ENCODE peak calls at places on chromosomes 5 and 9, in nine cellular contexts. V is HCT116, L is SK-N-SH, X is hepatocyte, H is neural progenitor cell, P is GM23248, Q is OCI-LY7, Z is PC-3, E is MM.1S. Y is an unnamed sample.

GRCh38 chr9:14455243-14455642 is 141.3 kb upstream of the NFIB start:
- DNase-seq in V (no peak), P (no peak), L (no peak), H (no peak), Z (no peak), X (no peak), Q (no peak), E (no peak), Y (no peak)

GRCh38 chr9:113548221-113549041 is 84.9 kb downstream of the RGS3 start:
- DNase-seq in Z (no peak), E (peak; percentile 74), V (no peak), L (no peak), Q (peak; percentile 22), X (peak; percentile 84), P (peak; percentile 55), H (peak; percentile 20), Y (peak; percentile 18)

GRCh38 chr5:56816546-56817081 is 1.3 kb downstream of the MAP3K1 start:
- DNase-seq in Z (peak; percentile 53), L (peak; percentile 63), V (no peak), H (peak; percentile 75), Q (peak; percentile 88), X (peak; percentile 66), P (peak; percentile 75), E (peak; percentile 67), Y (peak; percentile 89)

GRCh38 chr9:109771796-109772525 is 8.0 kb upstream of the PALM2AKAP2 start:
- DNase-seq in H (no peak), X (peak; percentile 37), E (no peak), L (no peak), P (peak; percentile 45), Q (no peak), Z (no peak), V (no peak), Y (no peak)

GRCh38 chr9:133777111-133777791 is 39.1 kb upstream of the SARDH start:
- DNase-seq in X (no peak), P (no peak), E (no peak), V (no peak), Q (no peak), H (no peak), L (no peak), Z (no peak), Y (no peak)

GRCh38 chr9:90142580-90142979 is 500.0 kb downstream of the DIRAS2 start:
- DNase-seq in L (peak; percentile 24), Q (peak; percentile 59), H (peak; percentile 74), X (peak; percentile 82), V (peak; percentile 21), P (peak; percentile 59), E (peak; percentile 67), Z (peak; percentile 52), Y (peak; percentile 88)

GRCh38 chr9:78620764-78621163 is 323.8 kb downstream of the PSAT1 start:
- DNase-seq in Q (no peak), L (no peak), X (no peak), P (peak; percentile 94), H (no peak), Z (peak; percentile 83), E (no peak), V (no peak), Y (no peak)

GRCh38 chr5:15634771-15635347 is 134.9 kb downstream of the FBXL7 start:
- DNase-seq in Z (no peak), E (no peak), X (no peak), P (peak; percentile 6), H (no peak), Q (no peak), V (no peak), L (no peak), Y (no peak)

GRCh38 chr9:131204285-131204684 is 72.0 kb downstream of the FAM78A start:
- DNase-seq in H (no peak), V (no peak), E (no peak), Z (no peak), P (no peak), Q (no peak), X (no peak), L (no peak), Y (peak; percentile 72)

GRCh38 chr9:131203438-131204219 is 72.7 kb downstream of the FAM78A start:
- DNase-seq in X (no peak), H (peak; percentile 45), Q (peak; percentile 34), E (no peak), Z (no peak), V (no peak), L (no peak), P (no peak), Y (peak; percentile 72)

GRCh38 chr9:131201856-131202255 is 74.5 kb downstream of the FAM78A start:
- DNase-seq in X (no peak), L (no peak), H (no peak), Q (no peak), V (no peak), E (no peak), Z (no peak), P (no peak), Y (no peak)

GRCh38 chr9:131206495-131206894 is 69.8 kb downstream of the FAM78A start:
- DNase-seq in Z (no peak), E (no peak), Q (no peak), X (no peak), V (no peak), L (no peak), P (no peak), H (no peak), Y (no peak)
- TF ChIP-seq EZH2phosphoT487 in Z (no peak), E (no peak), Q (no peak), X (no peak), V (no peak), L (no peak), P (no peak), H (no peak), Y (no peak)

GRCh38 chr5:149372041-149372805 is 6.9 kb downstream of the IL17B start:
- DNase-seq in X (no peak), H (no peak), E (no peak), L (no peak), P (no peak), Z (no peak), Q (no peak), V (no peak), Y (no peak)

GRCh38 chr5:149370878-149371277 is 8.2 kb downstream of the IL17B start:
- DNase-seq in V (no peak), Q (no peak), Z (peak; percentile 34), P (peak; percentile 14), L (no peak), H (no peak), E (no peak), X (no peak), Y (no peak)

GRCh38 chr5:149374303-149374702 is 4.8 kb downstream of the IL17B start:
- DNase-seq in E (no peak), H (no peak), X (no peak), L (peak; percentile 6), Z (no peak), P (no peak), V (no peak), Q (no peak), Y (no peak)

GRCh38 chr5:149372932-149373331 is 6.2 kb downstream of the IL17B start:
- DNase-seq in L (no peak), E (no peak), H (no peak), V (no peak), Q (no peak), Z (no peak), P (no peak), X (no peak), Y (no peak)

GRCh38 chr5:149371296-149371962 is 7.7 kb downstream of the IL17B start:
- DNase-seq in L (peak; percentile 83), Z (peak; percentile 83), H (peak; percentile 83), X (peak; percentile 81), P (peak; percentile 73), V (peak; percentile 15), Q (peak; percentile 77), E (peak; percentile 73), Y (peak; percentile 91)
- TF ChIP-seq EZH2phosphoT487 in L (no peak), Z (no peak), H (no peak), X (no peak), P (no peak), V (no peak), Q (no peak), E (no peak), Y (no peak)

GRCh38 chr9:136711751-136712689 is at the start of gene DIPK1B:
- DNase-seq in L (peak; percentile 100), H (peak; percentile 90), P (peak; percentile 32), Q (peak; percentile 62), V (no peak), Z (no peak), X (peak; percentile 75), E (no peak), Y (peak; percentile 79)

GRCh38 chr9:136714876-136715239 is 2.5 kb downstream of the DIPK1B start:
- DNase-seq in Z (no peak), Q (no peak), H (no peak), L (no peak), X (no peak), E (no peak), P (no peak), V (no peak), Y (no peak)

GRCh38 chr9:136713555-136713949 is 1.2 kb downstream of the DIPK1B start:
- DNase-seq in Q (no peak), L (peak; percentile 80), P (no peak), V (no peak), H (no peak), E (no peak), Z (no peak), X (no peak), Y (no peak)

GRCh38 chr9:136714096-136714875 is 1.9 kb downstream of the DIPK1B start:
- DNase-seq in X (no peak), Z (no peak), H (no peak), L (no peak), V (no peak), Q (no peak), P (no peak), E (no peak), Y (no peak)

DNA sequence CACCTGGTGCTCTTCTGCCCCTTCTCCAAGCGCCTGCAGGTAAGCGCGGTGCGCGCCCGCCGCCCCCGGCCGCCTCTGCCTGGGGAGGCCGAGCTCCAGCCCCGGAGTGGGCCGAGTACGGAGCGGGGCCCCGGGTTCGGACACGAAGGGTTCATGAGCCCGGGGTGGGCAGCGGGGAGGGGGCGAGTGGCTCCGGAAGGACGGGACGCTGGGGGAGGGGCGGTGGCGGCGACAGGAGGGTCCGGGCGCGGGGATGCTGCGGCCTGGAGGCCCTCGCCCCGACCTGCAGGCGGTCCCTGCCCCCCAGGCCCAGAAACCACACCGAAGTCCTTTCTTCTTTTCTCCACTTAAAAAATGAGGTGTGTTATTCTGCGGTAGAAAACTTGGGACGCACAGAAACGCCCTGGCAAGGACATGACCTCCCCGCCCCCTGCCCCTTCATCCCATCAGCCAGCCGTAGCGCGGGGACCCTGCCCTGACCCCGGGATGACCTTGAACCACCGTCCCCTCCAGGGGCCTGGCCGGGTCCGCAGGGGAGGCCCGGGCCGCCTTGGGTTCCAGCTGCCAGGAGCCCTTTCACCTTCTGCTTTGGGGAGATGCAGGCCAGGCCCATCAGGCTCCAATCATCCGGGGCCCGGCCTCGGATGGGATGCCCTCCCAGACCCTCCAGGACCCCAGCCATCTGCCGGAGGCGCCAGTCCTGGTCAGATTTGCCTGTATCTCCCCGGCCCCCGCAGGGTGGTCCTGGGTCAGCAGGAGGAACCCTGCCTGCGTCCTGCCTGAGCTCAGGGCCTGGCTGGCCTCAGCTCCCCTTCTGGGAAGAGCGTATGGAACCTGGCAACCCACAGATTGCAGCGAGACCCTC is 550 bp downstream of the DIPK1B start:
- DNase-seq in X (peak; percentile 10), E (no peak), Z (no peak), L (peak; percentile 77), H (peak; percentile 59), P (no peak), Q (no peak), V (no peak), Y (no peak)
- TF ChIP-seq EZH2phosphoT487 in X (no peak), E (no peak), Z (no peak), L (no peak), H (no peak), P (no peak), Q (no peak), V (no peak), Y (no peak)

GRCh38 chr5:111813520-111813919 is 56.5 kb upstream of the NREP start:
- DNase-seq in Q (no peak), X (no peak), H (no peak), P (no peak), Z (no peak), E (no peak), V (no peak), L (no peak), Y (no peak)

GRCh38 chr5:111805071-111805470 is 48.1 kb upstream of the NREP start:
- DNase-seq in E (no peak), L (no peak), H (no peak), Z (no peak), Q (no peak), V (no peak), X (no peak), P (no peak), Y (no peak)

GRCh38 chr5:111806753-111807152 is 49.8 kb upstream of the NREP start:
- DNase-seq in Z (no peak), L (no peak), E (no peak), X (no peak), P (no peak), H (no peak), V (no peak), Q (no peak), Y (no peak)

GRCh38 chr5:111806150-111806549 is 49.2 kb upstream of the NREP start:
- DNase-seq in V (no peak), Q (no peak), E (no peak), P (no peak), X (no peak), H (no peak), L (no peak), Z (no peak), Y (no peak)

GRCh38 chr5:111810087-111810486 is 53.1 kb upstream of the NREP start:
- DNase-seq in P (peak; percentile 59), X (no peak), E (no peak), L (no peak), V (no peak), H (no peak), Z (no peak), Q (no peak), Y (no peak)
- TF ChIP-seq EZH2phosphoT487 in P (no peak), X (no peak), E (no peak), L (no peak), V (no peak), H (no peak), Z (no peak), Q (no peak), Y (no peak)

Y was measured in GM23338.